ENCODE peak calls at places on chromosomes 11 and 22, in nine cellular contexts. One of them, this sample, is unnamed.

GRCh38 chr11:8809185-8809584 is 101.8 kb upstream of the AKIP1 start:
- DNase-seq in erythroblast: no peak
- DNase-seq in Peyer's patch: no peak
- DNase-seq in A549: no peak
- DNase-seq in HCT116: no peak
- DNase-seq in ovary: no peak
- DNase-seq in IMR-90: no peak
- DNase-seq in sigmoid colon: no peak
- DNase-seq in K562: no peak
- DNase-seq in this sample: no peak

GRCh38 chr22:16827506-16827905 is 2.3 kb upstream of the XKR3 start:
- DNase-seq in A549: no peak
- DNase-seq in K562: no peak
- DNase-seq in ovary: no peak
- DNase-seq in sigmoid colon: no peak
- DNase-seq in Peyer's patch: no peak
- DNase-seq in IMR-90: no peak
- DNase-seq in erythroblast: no peak
- DNase-seq in HCT116: no peak
- DNase-seq in this sample: no peak

GRCh38 chr11:92227233-92227593 is 2.6 kb downstream of the FAT3 start:
- DNase-seq in IMR-90: no peak
- DNase-seq in erythroblast: no peak
- DNase-seq in HCT116: no peak
- DNase-seq in Peyer's patch: no peak
- DNase-seq in ovary: no peak
- DNase-seq in sigmoid colon: no peak
- DNase-seq in A549: no peak
- DNase-seq in K562: no peak
- DNase-seq in this sample: no peak

GRCh38 chr11:76793391-76793811 is 10.2 kb downstream of the TSKU start:
- DNase-seq in IMR-90: no peak
- DNase-seq in ovary: no peak
- DNase-seq in Peyer's patch: no peak
- DNase-seq in erythroblast: no peak
- DNase-seq in sigmoid colon: peak; percentile 67
- DNase-seq in HCT116: no peak
- DNase-seq in K562: no peak
- DNase-seq in A549: no peak
- DNase-seq in this sample: no peak

GRCh38 chr22:38570841-38571364 is 920 bp upstream of the DMC1 start:
- DNase-seq in A549: peak; percentile 28
- DNase-seq in HCT116: peak; percentile 7
- DNase-seq in sigmoid colon: peak; percentile 77
- DNase-seq in ovary: peak; percentile 44
- DNase-seq in IMR-90: peak; percentile 17
- DNase-seq in Peyer's patch: peak; percentile 42
- DNase-seq in K562: no peak
- DNase-seq in erythroblast: peak; percentile 57
- DNase-seq in this sample: peak; percentile 27

GRCh38 chr11:71977743-71978418 is 20.8 kb upstream of the IL18BP start:
- DNase-seq in erythroblast: peak; percentile 65
- DNase-seq in HCT116: peak; percentile 15
- DNase-seq in Peyer's patch: peak; percentile 69
- DNase-seq in sigmoid colon: peak; percentile 68
- DNase-seq in ovary: peak; percentile 34
- DNase-seq in IMR-90: peak; percentile 57
- DNase-seq in K562: peak; percentile 37
- DNase-seq in A549: peak; percentile 50
- DNase-seq in this sample: no peak

GRCh38 chr11:999009-999408 is 37.5 kb downstream of the MUC6 start:
- DNase-seq in IMR-90: no peak
- DNase-seq in A549: no peak
- DNase-seq in K562: no peak
- DNase-seq in erythroblast: no peak
- DNase-seq in HCT116: no peak
- DNase-seq in ovary: no peak
- DNase-seq in sigmoid colon: no peak
- DNase-seq in Peyer's patch: no peak
- DNase-seq in this sample: no peak

GRCh38 chr11:2825261-2825885 is 60.2 kb downstream of the CDKN1C start:
- DNase-seq in HCT116: no peak
- DNase-seq in A549: no peak
- DNase-seq in erythroblast: no peak
- DNase-seq in IMR-90: peak; percentile 74
- DNase-seq in sigmoid colon: peak; percentile 97
- DNase-seq in K562: peak; percentile 32
- DNase-seq in Peyer's patch: peak; percentile 26
- DNase-seq in ovary: peak; percentile 79
- DNase-seq in this sample: no peak

GRCh38 chr11:130435671-130436070 is 7.3 kb upstream of the ADAMTS8 start:
- DNase-seq in A549: no peak
- DNase-seq in K562: no peak
- DNase-seq in IMR-90: peak; percentile 31
- DNase-seq in HCT116: no peak
- DNase-seq in erythroblast: no peak
- DNase-seq in Peyer's patch: no peak
- DNase-seq in sigmoid colon: no peak
- DNase-seq in ovary: no peak
- DNase-seq in this sample: no peak

GRCh38 chr11:133134561-133135173 is 397.6 kb downstream of the OPCML start:
- DNase-seq in Peyer's patch: no peak
- DNase-seq in ovary: no peak
- DNase-seq in IMR-90: peak; percentile 4
- DNase-seq in sigmoid colon: peak; percentile 64
- DNase-seq in A549: peak; percentile 47
- DNase-seq in erythroblast: peak; percentile 75
- DNase-seq in HCT116: no peak
- DNase-seq in K562: peak; percentile 60
- DNase-seq in this sample: peak; percentile 58

GRCh38 chr22:39287076-39287743 is 32.2 kb downstream of the RPL3 start:
- DNase-seq in sigmoid colon: no peak
- DNase-seq in K562: no peak
- DNase-seq in ovary: no peak
- DNase-seq in erythroblast: no peak
- DNase-seq in Peyer's patch: peak; percentile 61
- DNase-seq in A549: no peak
- DNase-seq in IMR-90: no peak
- DNase-seq in HCT116: no peak
- DNase-seq in this sample: no peak

GRCh38 chr11:46520971-46521745 is 72.7 kb downstream of the AMBRA1 start:
- DNase-seq in A549: no peak
- DNase-seq in IMR-90: peak; percentile 75
- DNase-seq in ovary: no peak
- DNase-seq in erythroblast: no peak
- DNase-seq in sigmoid colon: no peak
- DNase-seq in Peyer's patch: no peak
- DNase-seq in HCT116: no peak
- DNase-seq in K562: no peak
- DNase-seq in this sample: no peak

GRCh38 chr22:27866136-27867091 is 52.6 kb downstream of the PITPNB start:
- DNase-seq in K562: no peak
- DNase-seq in erythroblast: no peak
- DNase-seq in sigmoid colon: peak; percentile 89
- DNase-seq in IMR-90: peak; percentile 99
- DNase-seq in ovary: peak; percentile 77
- DNase-seq in HCT116: no peak
- DNase-seq in Peyer's patch: no peak
- DNase-seq in A549: peak; percentile 74
- DNase-seq in this sample: no peak

GRCh38 chr11:1862588-1863351 is 9.9 kb downstream of the LSP1 start:
- DNase-seq in K562: no peak
- DNase-seq in HCT116: peak; percentile 33
- DNase-seq in Peyer's patch: no peak
- DNase-seq in erythroblast: no peak
- DNase-seq in sigmoid colon: no peak
- DNase-seq in ovary: no peak
- DNase-seq in IMR-90: no peak
- DNase-seq in A549: peak; percentile 48
- DNase-seq in this sample: peak; percentile 21

GRCh38 chr11:118921929-118922744 is 3.6 kb downstream of the BCL9L start:
- DNase-seq in Peyer's patch: peak; percentile 38
- DNase-seq in ovary: peak; percentile 87
- DNase-seq in A549: peak; percentile 91
- DNase-seq in IMR-90: peak; percentile 56
- DNase-seq in erythroblast: no peak
- DNase-seq in K562: no peak
- DNase-seq in HCT116: no peak
- DNase-seq in sigmoid colon: peak; percentile 96
- DNase-seq in this sample: peak; percentile 95

GRCh38 chr11:57493507-57494503 is 21.7 kb downstream of the SLC43A1 start:
- DNase-seq in K562: peak; percentile 68
- DNase-seq in Peyer's patch: peak; percentile 61
- DNase-seq in erythroblast: peak; percentile 62
- DNase-seq in HCT116: peak; percentile 73
- DNase-seq in ovary: peak; percentile 54
- DNase-seq in sigmoid colon: peak; percentile 81
- DNase-seq in IMR-90: peak; percentile 17
- DNase-seq in A549: peak; percentile 73
- DNase-seq in this sample: peak; percentile 84

GRCh38 chr11:77151804-77152513 is 23.9 kb downstream of the MYO7A start:
- DNase-seq in HCT116: no peak
- DNase-seq in A549: no peak
- DNase-seq in sigmoid colon: no peak
- DNase-seq in ovary: no peak
- DNase-seq in erythroblast: no peak
- DNase-seq in IMR-90: peak; percentile 32
- DNase-seq in K562: no peak
- DNase-seq in Peyer's patch: no peak
- DNase-seq in this sample: no peak

GRCh38 chr11:3002871-3003270 is 10.7 kb upstream of the NAP1L4 start:
- DNase-seq in erythroblast: no peak
- DNase-seq in Peyer's patch: no peak
- DNase-seq in A549: no peak
- DNase-seq in ovary: no peak
- DNase-seq in sigmoid colon: peak; percentile 60
- DNase-seq in K562: no peak
- DNase-seq in HCT116: no peak
- DNase-seq in IMR-90: no peak
- DNase-seq in this sample: peak; percentile 29

GRCh38 chr11:65663634-65664200 is 1.0 kb upstream of the RELA start:
- DNase-seq in Peyer's patch: peak; percentile 66
- DNase-seq in A549: no peak
- DNase-seq in ovary: peak; percentile 79
- DNase-seq in K562: peak; percentile 67
- DNase-seq in sigmoid colon: peak; percentile 92
- DNase-seq in HCT116: no peak
- DNase-seq in erythroblast: no peak
- DNase-seq in IMR-90: peak; percentile 52
- DNase-seq in this sample: peak; percentile 61

GRCh38 chr11:65660038-65660437 is 2.7 kb downstream of the RELA start:
- DNase-seq in IMR-90: no peak
- DNase-seq in erythroblast: no peak
- DNase-seq in sigmoid colon: no peak
- DNase-seq in A549: no peak
- DNase-seq in HCT116: no peak
- DNase-seq in ovary: no peak
- DNase-seq in K562: no peak
- DNase-seq in Peyer's patch: no peak
- DNase-seq in this sample: no peak

GRCh38 chr11:65661599-65662246 is 993 bp downstream of the RELA start:
- DNase-seq in K562: no peak
- DNase-seq in IMR-90: no peak
- DNase-seq in erythroblast: no peak
- DNase-seq in ovary: no peak
- DNase-seq in HCT116: no peak
- DNase-seq in Peyer's patch: no peak
- DNase-seq in A549: no peak
- DNase-seq in sigmoid colon: peak; percentile 69
- DNase-seq in this sample: no peak

GRCh38 chr11:65662247-65662801 is 392 bp downstream of the RELA start:
- DNase-seq in erythroblast: no peak
- DNase-seq in Peyer's patch: no peak
- DNase-seq in K562: no peak
- DNase-seq in IMR-90: no peak
- DNase-seq in A549: no peak
- DNase-seq in sigmoid colon: no peak
- DNase-seq in HCT116: no peak
- DNase-seq in ovary: peak; percentile 47
- DNase-seq in this sample: no peak

GRCh38 chr11:65662802-65663633 is at the start of gene RELA:
- DNase-seq in sigmoid colon: peak; percentile 98
- DNase-seq in erythroblast: peak; percentile 94
- DNase-seq in IMR-90: peak; percentile 93
- DNase-seq in HCT116: peak; percentile 84
- DNase-seq in ovary: peak; percentile 97
- DNase-seq in A549: peak; percentile 91
- DNase-seq in Peyer's patch: peak; percentile 85
- DNase-seq in K562: peak; percentile 93
- DNase-seq in this sample: peak; percentile 95
- TF ChIP-seq POLR2A in sigmoid colon: peak; percentile 93
- TF ChIP-seq POLR2A in erythroblast: peak; percentile 83
- TF ChIP-seq POLR2A in IMR-90: peak; percentile 83
- TF ChIP-seq POLR2A in HCT116: peak; percentile 82
- TF ChIP-seq POLR2A in ovary: peak; percentile 90
- TF ChIP-seq POLR2A in A549: peak; percentile 74
- TF ChIP-seq POLR2A in Peyer's patch: peak; percentile 78
- TF ChIP-seq POLR2A in K562: peak; percentile 81
- TF ChIP-seq POLR2A in this sample: peak; percentile 84

GRCh38 chr11:65111537-65112225 is at the start of gene TM7SF2:
- DNase-seq in IMR-90: peak; percentile 86
- DNase-seq in erythroblast: peak; percentile 95
- DNase-seq in sigmoid colon: peak; percentile 98
- DNase-seq in HCT116: peak; percentile 89
- DNase-seq in ovary: peak; percentile 97
- DNase-seq in A549: peak; percentile 95
- DNase-seq in Peyer's patch: peak; percentile 99
- DNase-seq in K562: peak; percentile 96
- DNase-seq in this sample: peak; percentile 98
- TF ChIP-seq POLR2A in IMR-90: peak; percentile 59
- TF ChIP-seq POLR2A in erythroblast: peak; percentile 86
- TF ChIP-seq POLR2A in sigmoid colon: peak; percentile 80
- TF ChIP-seq POLR2A in HCT116: peak; percentile 99
- TF ChIP-seq POLR2A in ovary: peak; percentile 95
- TF ChIP-seq POLR2A in A549: peak; percentile 93
- TF ChIP-seq POLR2A in Peyer's patch: peak; percentile 96
- TF ChIP-seq POLR2A in K562: peak; percentile 88
- TF ChIP-seq POLR2A in this sample: peak; percentile 96

GRCh38 chr11:61682093-61682732 is 2.0 kb downstream of the DAGLA start:
- DNase-seq in erythroblast: no peak
- DNase-seq in K562: no peak
- DNase-seq in ovary: no peak
- DNase-seq in IMR-90: no peak
- DNase-seq in Peyer's patch: no peak
- DNase-seq in A549: no peak
- DNase-seq in HCT116: no peak
- DNase-seq in sigmoid colon: peak; percentile 81
- DNase-seq in this sample: no peak
- TF ChIP-seq POLR2A in erythroblast: no peak
- TF ChIP-seq POLR2A in K562: no peak
- TF ChIP-seq POLR2A in ovary: no peak
- TF ChIP-seq POLR2A in IMR-90: no peak
- TF ChIP-seq POLR2A in Peyer's patch: peak; percentile 42
- TF ChIP-seq POLR2A in A549: no peak
- TF ChIP-seq POLR2A in HCT116: no peak
- TF ChIP-seq POLR2A in sigmoid colon: no peak
- TF ChIP-seq POLR2A in this sample: peak; percentile 33

DNA sequence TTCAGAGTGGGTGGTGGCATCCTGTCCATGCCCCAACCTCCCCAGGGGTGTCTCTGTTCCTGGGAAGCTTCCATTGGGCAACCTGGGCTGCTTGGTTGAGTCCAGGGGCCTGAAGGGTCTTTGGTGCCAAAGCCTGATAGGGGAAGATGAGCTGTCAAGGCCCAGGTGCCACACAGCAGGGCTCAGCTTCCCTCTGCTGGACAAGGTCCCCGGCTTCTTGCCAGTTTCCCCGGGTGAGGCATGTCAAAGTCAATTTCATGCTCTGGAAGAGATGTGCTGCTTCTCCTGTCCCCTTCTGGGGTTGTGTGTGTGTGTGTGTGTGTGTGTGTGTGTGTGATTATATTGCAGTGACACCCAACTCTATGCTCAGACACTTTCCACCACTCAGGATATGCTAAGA is 26.9 kb downstream of the TP53I11 start:
- DNase-seq in sigmoid colon: no peak
- DNase-seq in A549: no peak
- DNase-seq in IMR-90: no peak
- DNase-seq in K562: no peak
- DNase-seq in ovary: no peak
- DNase-seq in Peyer's patch: no peak
- DNase-seq in HCT116: no peak
- DNase-seq in erythroblast: no peak
- DNase-seq in this sample: no peak
- TF ChIP-seq POLR2A in sigmoid colon: no peak
- TF ChIP-seq POLR2A in A549: no peak
- TF ChIP-seq POLR2A in IMR-90: no peak
- TF ChIP-seq POLR2A in K562: no peak
- TF ChIP-seq POLR2A in ovary: no peak
- TF ChIP-seq POLR2A in Peyer's patch: no peak
- TF ChIP-seq POLR2A in HCT116: no peak
- TF ChIP-seq POLR2A in erythroblast: no peak
- TF ChIP-seq POLR2A in this sample: no peak

This sample was measured in right lobe of liver.